ENCODE peak calls at places on chromosomes 5 and 9, in nine cellular contexts. T is SK-N-SH, A is fibroblast of pulmonary artery, Q is colonic mucosa, R is mammary epithelial cell, M is HFFc6, B is endodermal cell, Y is HepG2, D is osteoblast. E is an unnamed sample.
A peak's percentile ranks its signal among the peaks of the same experiment; 100 is the strongest.

GRCh38 chr9:83444110-83444509 is 94.1 kb downstream of the FRMD3 start:
- DNase-seq in Y (no peak), T (peak; percentile 44), D (no peak), B (no peak), R (no peak), Q (no peak), M (no peak), A (peak; percentile 16), E (peak; percentile 49)

GRCh38 chr9:83511051-83511450 is 27.1 kb downstream of the FRMD3 start:
- DNase-seq in A (peak; percentile 63), D (no peak), M (peak; percentile 66), Q (no peak), T (no peak), B (no peak), R (peak; percentile 51), Y (no peak), E (no peak)

GRCh38 chr9:130336027-130336595 is 70.6 kb downstream of the HMCN2 start:
- DNase-seq in D (no peak), T (no peak), R (no peak), A (peak; percentile 16), Y (no peak), M (no peak), B (no peak), Q (no peak), E (no peak)

GRCh38 chr5:160330212-160330611 is 17.8 kb upstream of the CCNJL start:
- DNase-seq in T (no peak), Q (no peak), M (no peak), A (no peak), R (peak; percentile 16), B (no peak), Y (no peak), D (no peak), E (no peak)

GRCh38 chr9:129608561-129609481 is 12.1 kb downstream of the C9orf50 start:
- DNase-seq in D (peak; percentile 86), M (no peak), T (no peak), B (peak; percentile 64), R (no peak), Q (peak; percentile 77), A (no peak), Y (no peak), E (no peak)

GRCh38 chr9:87337335-87338074 is 160.2 kb upstream of the DAPK1 start:
- DNase-seq in Y (no peak), T (peak; percentile 21), Q (no peak), B (peak; percentile 77), D (no peak), R (peak; percentile 9), M (no peak), A (peak; percentile 38), E (no peak)

GRCh38 chr9:136665704-136666363 is 3.1 kb downstream of the EGFL7 start:
- DNase-seq in Y (no peak), R (no peak), B (no peak), D (peak; percentile 97), T (peak; percentile 95), M (no peak), Q (no peak), A (no peak), E (no peak)

GRCh38 chr5:111167551-111167950 is 56.6 kb upstream of the CAMK4 start:
- DNase-seq in D (no peak), T (no peak), M (no peak), Q (no peak), A (no peak), Y (no peak), B (no peak), R (no peak), E (no peak)

GRCh38 chr9:112446080-112446479 is 40.5 kb upstream of the KIAA1958 start:
- DNase-seq in T (no peak), B (no peak), R (no peak), Y (no peak), D (no peak), Q (no peak), M (no peak), A (no peak), E (no peak)

GRCh38 chr5:99911971-99912370 is 623.2 kb upstream of the FAM174A start:
- DNase-seq in M (no peak), B (no peak), T (no peak), D (no peak), A (no peak), Y (no peak), Q (no peak), R (no peak), E (no peak)
- TF ChIP-seq CTCF in M (no peak), B (peak; percentile 57), T (no peak), D (no peak), A (no peak), Y (no peak), Q (no peak), R (no peak), E (no peak)

DNA sequence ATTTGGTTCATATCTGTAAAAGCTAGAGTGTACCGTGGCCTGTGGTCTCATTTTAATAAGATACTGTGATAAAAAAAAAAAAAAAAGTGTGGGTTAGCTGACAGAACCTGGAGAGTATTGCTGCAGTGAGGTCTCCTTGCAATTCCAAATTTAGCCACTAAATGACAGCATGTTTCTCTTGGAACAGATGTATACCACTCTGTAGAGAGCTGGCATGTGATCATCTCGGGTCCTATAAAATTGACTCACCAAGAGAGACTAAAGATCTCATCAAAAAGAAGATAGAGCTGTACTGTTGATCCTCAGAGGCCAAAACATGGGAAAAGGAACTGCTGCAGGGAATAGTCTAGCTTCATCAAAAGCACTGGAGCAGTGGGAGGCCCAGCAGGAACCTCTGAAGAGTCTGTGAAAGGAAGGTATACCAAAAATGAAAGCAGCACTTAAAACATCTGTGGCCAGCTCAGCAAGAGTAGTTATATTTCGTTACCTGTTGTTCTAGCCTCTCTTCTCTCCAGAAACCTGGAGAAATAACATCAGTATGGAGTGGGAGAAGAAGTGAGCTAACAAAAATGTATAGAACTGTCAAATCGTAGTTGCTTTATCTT is 826.8 kb downstream of the EFNA5 start:
- DNase-seq in D (no peak), A (peak; percentile 33), R (peak; percentile 26), Q (no peak), M (no peak), Y (no peak), T (no peak), B (peak; percentile 45), E (no peak)
- TF ChIP-seq CTCF in D (no peak), A (peak; percentile 28), R (peak; percentile 35), Q (no peak), M (no peak), Y (peak; percentile 4), T (peak; percentile 36), B (peak; percentile 68), E (peak; percentile 18)

GRCh38 chr5:123371575-123372179 is 51.5 kb downstream of the CEP120 start:
- DNase-seq in A (peak; percentile 33), Q (peak; percentile 69), B (peak; percentile 87), Y (peak; percentile 22), D (no peak), M (peak; percentile 21), T (peak; percentile 11), R (peak; percentile 16), E (no peak)
- TF ChIP-seq CTCF in A (peak; percentile 55), Q (peak; percentile 60), B (peak; percentile 81), Y (peak; percentile 59), D (peak; percentile 55), M (peak; percentile 84), T (peak; percentile 60), R (peak; percentile 53), E (peak; percentile 49)

GRCh38 chr5:178590924-178591423 is 781 bp upstream of the COL23A1 start:
- DNase-seq in M (no peak), T (no peak), D (no peak), A (no peak), Q (no peak), R (peak; percentile 75), B (no peak), Y (no peak), E (no peak)

GRCh38 chr5:178589180-178590140 is 733 bp downstream of the COL23A1 start:
- DNase-seq in R (peak; percentile 7), D (peak; percentile 92), Y (no peak), Q (no peak), T (peak; percentile 91), A (peak; percentile 22), M (no peak), B (peak; percentile 79), E (no peak)

GRCh38 chr5:178587793-178588611 is 2.2 kb downstream of the COL23A1 start:
- DNase-seq in M (no peak), R (no peak), B (peak; percentile 72), T (no peak), D (no peak), Q (no peak), Y (no peak), A (no peak), E (no peak)

GRCh38 chr5:178588769-178589168 is 1.4 kb downstream of the COL23A1 start:
- DNase-seq in D (no peak), A (no peak), B (no peak), Q (no peak), M (no peak), R (no peak), Y (no peak), T (no peak), E (no peak)

GRCh38 chr5:178590141-178590923 is at the start of gene COL23A1:
- DNase-seq in Y (no peak), Q (peak; percentile 36), B (peak; percentile 90), M (no peak), R (peak; percentile 33), A (peak; percentile 53), D (peak; percentile 92), T (peak; percentile 90), E (no peak)
- TF ChIP-seq CTCF in Y (peak; percentile 31), Q (peak; percentile 41), B (peak; percentile 91), M (peak; percentile 65), R (peak; percentile 43), A (peak; percentile 67), D (peak; percentile 60), T (peak; percentile 54), E (peak; percentile 79)

E was measured in AG09319.